ENCODE peak calls at places on chromosomes 16 and 17, in four cellular contexts. V, P, G and Z are unnamed samples.

GRCh38 chr17:41785091-41785875 is 1.2 kb downstream of the JUP start:
- DNase-seq in V (peak), P (peak), G (peak), Z (peak)

GRCh38 chr16:75244844-75245758 is 6.3 kb downstream of the BCAR1 start:
- DNase-seq in V (peak), P (no peak), G (no peak), Z (peak)

GRCh38 chr16:15502041-15502725 is 67.8 kb downstream of the BMERB1 start:
- DNase-seq in V (no peak), P (peak), G (no peak), Z (no peak)

GRCh38 chr17:17818088-17818526 is 18.7 kb downstream of the SREBF1 start:
- DNase-seq in V (peak), P (peak), G (no peak), Z (no peak)

GRCh38 chr17:37147301-37147812 is 198.6 kb downstream of the AATF start:
- DNase-seq in V (no peak), P (no peak), G (no peak), Z (no peak)

GRCh38 chr17:63911657-63912100 is 621 bp upstream of the CSHL1 start:
- DNase-seq in V (peak), P (peak), G (peak), Z (peak)

GRCh38 chr17:63832455-63832854 is 5.0 kb upstream of the FTSJ3 start:
- DNase-seq in V (no peak), P (no peak), G (no peak), Z (no peak)

GRCh38 chr16:59719121-59719520 is 985.0 kb upstream of the GOT2 start:
- DNase-seq in V (no peak), P (no peak), G (no peak), Z (no peak)

GRCh38 chr17:78116411-78116810 is 12.1 kb downstream of the TMC6 start:
- DNase-seq in V (no peak), P (peak), G (no peak), Z (no peak)

GRCh38 chr17:18270046-18270850 is 9.8 kb downstream of the MIEF2 start:
- DNase-seq in V (no peak), P (no peak), G (no peak), Z (no peak)

GRCh38 chr17:27269978-27270377 is 23.9 kb upstream of the WSB1 start:
- DNase-seq in V (no peak), P (no peak), G (no peak), Z (no peak)

DNA sequence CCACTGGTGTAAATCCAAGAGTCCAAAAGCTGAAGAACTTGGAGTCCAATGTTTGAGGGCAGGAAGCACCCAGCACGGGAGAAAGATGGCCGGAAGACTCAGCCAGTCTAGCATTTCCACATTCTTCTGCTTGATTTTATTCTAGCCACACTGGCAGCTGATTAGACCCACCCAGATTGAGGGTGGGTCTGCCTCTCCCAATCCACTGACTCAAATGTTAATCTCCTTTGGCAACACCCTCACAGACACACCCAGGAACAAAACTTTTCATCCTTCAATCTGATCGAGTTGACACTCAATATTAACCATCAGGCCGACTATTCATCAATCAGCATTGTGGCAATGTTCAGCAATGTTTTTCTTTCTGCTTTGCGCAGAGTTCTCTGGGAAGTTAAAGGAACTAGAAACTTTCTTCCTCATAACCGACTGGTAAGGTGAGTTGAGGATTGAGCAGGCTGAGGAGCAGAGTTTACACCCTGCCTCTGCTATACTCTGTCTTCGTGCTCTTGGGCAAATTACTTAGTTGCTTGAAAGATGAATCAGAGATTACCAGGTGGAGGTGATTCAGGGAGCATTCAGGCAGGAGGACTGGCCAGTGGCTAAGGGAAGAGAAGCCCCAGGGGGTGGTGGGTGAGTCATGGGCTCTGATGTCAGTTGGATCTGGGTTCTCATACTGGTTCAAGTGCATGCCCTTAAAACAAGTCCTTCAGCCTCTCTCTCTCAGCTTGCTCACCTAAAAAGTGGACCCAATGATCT is 28.2 kb upstream of the BRD7 start:
- DNase-seq in V (no peak), P (peak), G (no peak), Z (no peak)
- TF ChIP-seq TEAD4 in V (no peak), P (no peak), G (no peak), Z (no peak)

GRCh38 chr17:55159251-55159650 is 105.5 kb upstream of the HLF start:
- DNase-seq in V (no peak), P (no peak), G (no peak), Z (no peak)

GRCh38 chr17:55158439-55158838 is 106.3 kb upstream of the HLF start:
- DNase-seq in V (no peak), P (no peak), G (no peak), Z (no peak)

GRCh38 chr17:55154101-55154500 is 110.7 kb upstream of the HLF start:
- DNase-seq in V (no peak), P (no peak), G (no peak), Z (no peak)

GRCh38 chr17:55155867-55156560 is 108.7 kb upstream of the HLF start:
- DNase-seq in V (no peak), P (no peak), G (no peak), Z (no peak)

DNA sequence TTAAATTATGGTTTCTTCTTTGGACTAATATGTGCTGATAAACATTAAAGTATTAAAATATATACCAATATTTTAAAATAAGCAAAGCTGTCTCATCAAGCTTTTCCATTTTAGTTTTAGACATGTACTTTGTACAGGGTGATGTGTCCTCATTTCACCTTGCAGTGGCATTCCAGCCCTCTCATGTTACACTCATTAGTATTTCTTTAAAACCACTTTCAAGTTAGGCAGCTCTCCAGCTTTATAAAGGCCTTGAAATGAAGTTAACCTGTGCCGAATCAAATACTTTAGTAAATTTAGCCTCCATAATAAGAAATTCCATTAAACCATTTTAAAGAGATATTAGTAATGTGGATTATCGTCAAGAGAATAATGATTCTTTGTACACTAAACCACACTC is 107.6 kb upstream of the HLF start:
- DNase-seq in V (no peak), P (no peak), G (no peak), Z (no peak)
- TF ChIP-seq TEAD4 in V (no peak), P (no peak), G (no peak), Z (no peak)

GRCh38 chr16:12119562-12119961 is 143.0 kb downstream of the SNX29 start:
- DNase-seq in V (no peak), P (no peak), G (no peak), Z (no peak)
- TF ChIP-seq TEAD4 in V (no peak), P (no peak), G (no peak), Z (no peak)

GRCh38 chr17:83100220-83100852 is 20.9 kb downstream of the METRNL start:
- DNase-seq in V (no peak), P (no peak), G (no peak), Z (no peak)
- TF ChIP-seq TEAD4 in V (peak), P (no peak), G (no peak), Z (no peak)

GRCh38 chr16:11609474-11610120 is 22.9 kb upstream of the LITAF start:
- DNase-seq in V (no peak), P (no peak), G (no peak), Z (no peak)
- TF ChIP-seq TEAD4 in V (no peak), P (no peak), G (no peak), Z (no peak)